ENCODE peak calls at places on chromosomes 11 and 22, in ten cellular contexts. One of them, this sample, is unnamed.

GRCh38 chr11:11946180-11946579 is 62.2 kb downstream of the DKK3 start:
- DNase-seq in tibial artery: no peak
- DNase-seq in GM20000: no peak
- DNase-seq in endothelial cell: no peak
- DNase-seq in epithelial cell of esophagus: no peak
- DNase-seq in HFFc6: peak
- DNase-seq in IMR-90: peak
- DNase-seq in RWPE1: no peak
- DNase-seq in HCT116: no peak
- DNase-seq in ovary: no peak
- DNase-seq in this sample: no peak

GRCh38 chr11:119942583-119943338 is 195.2 kb downstream of the TRIM29 start:
- DNase-seq in ovary: no peak
- DNase-seq in RWPE1: no peak
- DNase-seq in tibial artery: no peak
- DNase-seq in HFFc6: peak
- DNase-seq in endothelial cell: no peak
- DNase-seq in HCT116: no peak
- DNase-seq in GM20000: no peak
- DNase-seq in IMR-90: peak
- DNase-seq in epithelial cell of esophagus: no peak
- DNase-seq in this sample: no peak

GRCh38 chr11:101797335-101797734 is 117.5 kb upstream of the CEP126 start:
- DNase-seq in tibial artery: no peak
- DNase-seq in HCT116: no peak
- DNase-seq in HFFc6: no peak
- DNase-seq in IMR-90: peak
- DNase-seq in epithelial cell of esophagus: no peak
- DNase-seq in GM20000: no peak
- DNase-seq in RWPE1: no peak
- DNase-seq in ovary: no peak
- DNase-seq in endothelial cell: no peak
- DNase-seq in this sample: no peak

GRCh38 chr11:15651782-15652181 is 537.1 kb downstream of the INSC start:
- DNase-seq in GM20000: no peak
- DNase-seq in endothelial cell: no peak
- DNase-seq in RWPE1: no peak
- DNase-seq in ovary: no peak
- DNase-seq in IMR-90: no peak
- DNase-seq in HFFc6: no peak
- DNase-seq in tibial artery: no peak
- DNase-seq in HCT116: no peak
- DNase-seq in epithelial cell of esophagus: no peak
- DNase-seq in this sample: no peak

GRCh38 chr22:45903355-45904149 is 73.4 kb downstream of the WNT7B start:
- DNase-seq in GM20000: no peak
- DNase-seq in ovary: no peak
- DNase-seq in tibial artery: no peak
- DNase-seq in HFFc6: peak
- DNase-seq in HCT116: no peak
- DNase-seq in IMR-90: peak
- DNase-seq in epithelial cell of esophagus: peak
- DNase-seq in endothelial cell: no peak
- DNase-seq in RWPE1: peak
- DNase-seq in this sample: no peak

GRCh38 chr11:8223513-8223899 is 40.2 kb downstream of the LMO1 start:
- DNase-seq in IMR-90: peak
- DNase-seq in HCT116: no peak
- DNase-seq in ovary: no peak
- DNase-seq in epithelial cell of esophagus: peak
- DNase-seq in HFFc6: peak
- DNase-seq in endothelial cell: no peak
- DNase-seq in RWPE1: no peak
- DNase-seq in tibial artery: no peak
- DNase-seq in GM20000: no peak
- DNase-seq in this sample: no peak

GRCh38 chr11:22115470-22116037 is 77.3 kb upstream of the ANO5 start:
- DNase-seq in ovary: no peak
- DNase-seq in tibial artery: no peak
- DNase-seq in RWPE1: no peak
- DNase-seq in HCT116: no peak
- DNase-seq in epithelial cell of esophagus: no peak
- DNase-seq in endothelial cell: no peak
- DNase-seq in IMR-90: no peak
- DNase-seq in HFFc6: no peak
- DNase-seq in GM20000: no peak
- DNase-seq in this sample: no peak

GRCh38 chr22:19121631-19122142 is 525 bp downstream of the DGCR2 start:
- DNase-seq in endothelial cell: peak
- DNase-seq in ovary: peak
- DNase-seq in HCT116: no peak
- DNase-seq in RWPE1: peak
- DNase-seq in HFFc6: peak
- DNase-seq in IMR-90: peak
- DNase-seq in epithelial cell of esophagus: peak
- DNase-seq in GM20000: peak
- DNase-seq in tibial artery: peak
- DNase-seq in this sample: no peak

GRCh38 chr11:127651888-127652221 is 651.3 kb upstream of the KIRREL3 start:
- DNase-seq in RWPE1: no peak
- DNase-seq in epithelial cell of esophagus: no peak
- DNase-seq in HCT116: no peak
- DNase-seq in ovary: no peak
- DNase-seq in HFFc6: no peak
- DNase-seq in IMR-90: peak
- DNase-seq in tibial artery: no peak
- DNase-seq in GM20000: no peak
- DNase-seq in endothelial cell: no peak
- DNase-seq in this sample: no peak

GRCh38 chr22:48953830-48954229 is 873.8 kb downstream of the BRD1 start:
- DNase-seq in HCT116: no peak
- DNase-seq in ovary: no peak
- DNase-seq in GM20000: no peak
- DNase-seq in RWPE1: no peak
- DNase-seq in HFFc6: no peak
- DNase-seq in epithelial cell of esophagus: no peak
- DNase-seq in endothelial cell: no peak
- DNase-seq in IMR-90: no peak
- DNase-seq in tibial artery: no peak
- DNase-seq in this sample: no peak

GRCh38 chr11:120883404-120884135 is 140.3 kb upstream of the TBCEL start:
- DNase-seq in IMR-90: peak
- DNase-seq in ovary: no peak
- DNase-seq in epithelial cell of esophagus: peak
- DNase-seq in endothelial cell: no peak
- DNase-seq in RWPE1: no peak
- DNase-seq in GM20000: no peak
- DNase-seq in HCT116: no peak
- DNase-seq in HFFc6: peak
- DNase-seq in tibial artery: peak
- DNase-seq in this sample: no peak

GRCh38 chr22:47051435-47052175 is 289.2 kb downstream of the TBC1D22A start:
- DNase-seq in RWPE1: no peak
- DNase-seq in GM20000: no peak
- DNase-seq in ovary: no peak
- DNase-seq in endothelial cell: no peak
- DNase-seq in HFFc6: no peak
- DNase-seq in IMR-90: no peak
- DNase-seq in tibial artery: no peak
- DNase-seq in epithelial cell of esophagus: no peak
- DNase-seq in HCT116: no peak
- DNase-seq in this sample: no peak

GRCh38 chr22:20577549-20577975 is 70.2 kb downstream of the MED15 start:
- DNase-seq in tibial artery: no peak
- DNase-seq in HFFc6: no peak
- DNase-seq in IMR-90: no peak
- DNase-seq in GM20000: no peak
- DNase-seq in RWPE1: no peak
- DNase-seq in HCT116: no peak
- DNase-seq in ovary: no peak
- DNase-seq in epithelial cell of esophagus: no peak
- DNase-seq in endothelial cell: no peak
- DNase-seq in this sample: no peak
- TF ChIP-seq CTCF in tibial artery: no peak
- TF ChIP-seq CTCF in HFFc6: no peak
- TF ChIP-seq CTCF in IMR-90: no peak
- TF ChIP-seq CTCF in GM20000: no peak
- TF ChIP-seq CTCF in RWPE1: no peak
- TF ChIP-seq CTCF in HCT116: no peak
- TF ChIP-seq CTCF in ovary: no peak
- TF ChIP-seq CTCF in epithelial cell of esophagus: no peak
- TF ChIP-seq CTCF in endothelial cell: no peak
- TF ChIP-seq CTCF in this sample: no peak

DNA sequence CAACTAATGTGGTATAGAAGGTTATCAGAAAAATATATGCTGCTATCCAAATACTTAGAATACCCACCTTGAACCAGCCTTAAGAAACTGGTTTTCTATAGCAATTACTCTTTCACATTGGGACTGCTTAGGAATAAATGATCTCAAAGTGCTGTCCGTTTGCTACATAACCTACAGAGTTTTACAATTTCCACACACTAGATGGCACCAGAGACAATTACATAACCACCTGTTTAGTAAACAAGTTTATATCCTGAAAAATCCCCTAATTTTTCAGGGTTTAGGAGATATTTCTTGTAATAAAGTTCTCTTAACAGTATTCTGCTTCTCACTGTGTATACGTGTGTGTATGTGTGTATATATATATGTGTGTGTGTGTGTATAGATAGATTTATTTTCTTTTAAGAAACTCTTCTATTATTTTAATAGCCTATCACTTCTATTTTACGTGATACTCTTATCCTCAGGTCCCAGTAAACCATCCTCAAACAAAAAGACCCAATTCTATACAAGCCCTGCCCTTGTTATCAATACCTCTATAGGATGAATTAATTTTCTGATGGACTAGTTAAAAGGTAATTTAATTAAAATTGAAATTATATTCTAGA is 6.7 kb upstream of the OR5I1 start:
- DNase-seq in endothelial cell: peak
- DNase-seq in tibial artery: no peak
- DNase-seq in epithelial cell of esophagus: peak
- DNase-seq in RWPE1: peak
- DNase-seq in HFFc6: peak
- DNase-seq in ovary: no peak
- DNase-seq in HCT116: peak
- DNase-seq in GM20000: peak
- DNase-seq in IMR-90: peak
- DNase-seq in this sample: no peak
- TF ChIP-seq CTCF in endothelial cell: peak
- TF ChIP-seq CTCF in tibial artery: no peak
- TF ChIP-seq CTCF in epithelial cell of esophagus: peak
- TF ChIP-seq CTCF in RWPE1: peak
- TF ChIP-seq CTCF in HFFc6: peak
- TF ChIP-seq CTCF in ovary: no peak
- TF ChIP-seq CTCF in HCT116: peak
- TF ChIP-seq CTCF in GM20000: peak
- TF ChIP-seq CTCF in IMR-90: peak
- TF ChIP-seq CTCF in this sample: no peak

GRCh38 chr11:92527467-92527866 is 302.8 kb downstream of the FAT3 start:
- DNase-seq in IMR-90: no peak
- DNase-seq in GM20000: no peak
- DNase-seq in endothelial cell: no peak
- DNase-seq in HCT116: no peak
- DNase-seq in ovary: no peak
- DNase-seq in tibial artery: no peak
- DNase-seq in epithelial cell of esophagus: no peak
- DNase-seq in RWPE1: no peak
- DNase-seq in HFFc6: no peak
- DNase-seq in this sample: no peak
- TF ChIP-seq CTCF in IMR-90: no peak
- TF ChIP-seq CTCF in GM20000: no peak
- TF ChIP-seq CTCF in endothelial cell: no peak
- TF ChIP-seq CTCF in HCT116: no peak
- TF ChIP-seq CTCF in ovary: no peak
- TF ChIP-seq CTCF in tibial artery: no peak
- TF ChIP-seq CTCF in epithelial cell of esophagus: no peak
- TF ChIP-seq CTCF in RWPE1: no peak
- TF ChIP-seq CTCF in HFFc6: no peak
- TF ChIP-seq CTCF in this sample: no peak

DNA sequence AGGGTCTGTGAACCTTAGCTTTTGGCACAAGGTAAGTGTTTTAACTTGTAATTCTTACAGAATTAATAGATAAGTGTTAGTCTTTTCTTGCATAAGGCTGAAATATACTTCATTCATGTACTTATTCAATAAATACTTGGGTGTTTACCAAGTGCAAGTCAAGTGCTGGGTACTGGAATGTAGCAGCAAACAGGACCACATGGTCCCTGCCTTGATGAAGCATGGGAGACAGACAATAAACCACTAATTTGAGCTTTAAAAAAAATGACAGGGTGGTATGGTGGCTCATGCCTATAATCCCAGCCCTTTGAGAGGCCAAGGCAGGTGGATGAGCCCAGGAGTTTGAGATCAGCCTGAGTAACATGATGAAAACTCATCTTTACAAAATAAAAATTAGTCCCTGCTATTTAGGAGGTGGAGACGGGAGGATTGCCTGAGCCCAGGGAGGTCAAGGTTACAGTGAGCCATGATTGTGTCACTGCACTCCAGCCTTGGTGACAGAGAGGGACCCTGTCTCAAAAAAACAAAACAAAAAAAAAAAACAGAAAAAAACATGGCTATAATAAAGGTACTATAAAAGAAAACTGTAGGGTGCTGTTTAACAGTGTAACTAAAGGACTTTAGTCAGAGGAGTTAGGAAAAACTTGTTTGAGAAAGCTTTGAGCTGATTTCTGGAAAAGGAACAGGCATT is 11.1 kb downstream of the CCDC83 start:
- DNase-seq in HFFc6: no peak
- DNase-seq in HCT116: no peak
- DNase-seq in GM20000: no peak
- DNase-seq in RWPE1: no peak
- DNase-seq in IMR-90: no peak
- DNase-seq in endothelial cell: no peak
- DNase-seq in tibial artery: no peak
- DNase-seq in ovary: no peak
- DNase-seq in epithelial cell of esophagus: no peak
- DNase-seq in this sample: no peak
- TF ChIP-seq CTCF in HFFc6: no peak
- TF ChIP-seq CTCF in HCT116: no peak
- TF ChIP-seq CTCF in GM20000: no peak
- TF ChIP-seq CTCF in RWPE1: no peak
- TF ChIP-seq CTCF in IMR-90: no peak
- TF ChIP-seq CTCF in endothelial cell: no peak
- TF ChIP-seq CTCF in tibial artery: no peak
- TF ChIP-seq CTCF in ovary: no peak
- TF ChIP-seq CTCF in epithelial cell of esophagus: no peak
- TF ChIP-seq CTCF in this sample: no peak

GRCh38 chr22:37745548-37746365 is 48.9 kb downstream of the TRIOBP start:
- DNase-seq in GM20000: peak
- DNase-seq in endothelial cell: peak
- DNase-seq in HCT116: no peak
- DNase-seq in IMR-90: peak
- DNase-seq in ovary: peak
- DNase-seq in HFFc6: peak
- DNase-seq in tibial artery: peak
- DNase-seq in RWPE1: peak
- DNase-seq in epithelial cell of esophagus: peak
- DNase-seq in this sample: peak
- TF ChIP-seq CTCF in GM20000: no peak
- TF ChIP-seq CTCF in endothelial cell: no peak
- TF ChIP-seq CTCF in HCT116: no peak
- TF ChIP-seq CTCF in IMR-90: no peak
- TF ChIP-seq CTCF in ovary: no peak
- TF ChIP-seq CTCF in HFFc6: no peak
- TF ChIP-seq CTCF in tibial artery: no peak
- TF ChIP-seq CTCF in RWPE1: no peak
- TF ChIP-seq CTCF in epithelial cell of esophagus: no peak
- TF ChIP-seq CTCF in this sample: no peak